ENCODE peak calls at places on chromosomes 2 and 18, in nine cellular contexts. One of them, this sample, is unnamed.

GRCh38 chr2:144666032-144666431 is 146.1 kb upstream of the ZEB2 start:
- DNase-seq in H54: no peak
- DNase-seq in tibial nerve: no peak
- DNase-seq in prostate gland: no peak
- DNase-seq in heart left ventricle: no peak
- DNase-seq in thyroid gland: no peak
- DNase-seq in endothelial cell of umbilical vein: no peak
- DNase-seq in esophagus squamous epithelium: no peak
- DNase-seq in A549: no peak
- DNase-seq in this sample: no peak

GRCh38 chr2:215418064-215418963 is 17.6 kb downstream of the FN1 start:
- DNase-seq in H54: no peak
- DNase-seq in tibial nerve: no peak
- DNase-seq in prostate gland: peak
- DNase-seq in heart left ventricle: no peak
- DNase-seq in thyroid gland: no peak
- DNase-seq in endothelial cell of umbilical vein: no peak
- DNase-seq in esophagus squamous epithelium: no peak
- DNase-seq in A549: no peak
- DNase-seq in this sample: no peak

GRCh38 chr18:40883271-40883670 is 1071.8 kb upstream of the PIK3C3 start:
- DNase-seq in H54: no peak
- DNase-seq in tibial nerve: no peak
- DNase-seq in prostate gland: no peak
- DNase-seq in heart left ventricle: no peak
- DNase-seq in thyroid gland: no peak
- DNase-seq in endothelial cell of umbilical vein: no peak
- DNase-seq in esophagus squamous epithelium: no peak
- DNase-seq in A549: no peak
- DNase-seq in this sample: no peak

GRCh38 chr2:3127710-3128109 is 249.9 kb downstream of the EIPR1 start:
- DNase-seq in H54: no peak
- DNase-seq in tibial nerve: no peak
- DNase-seq in prostate gland: no peak
- DNase-seq in heart left ventricle: no peak
- DNase-seq in thyroid gland: no peak
- DNase-seq in endothelial cell of umbilical vein: no peak
- DNase-seq in esophagus squamous epithelium: no peak
- DNase-seq in A549: no peak
- DNase-seq in this sample: no peak

GRCh38 chr18:21450913-21451312 is 149.6 kb downstream of the ESCO1 start:
- DNase-seq in H54: no peak
- DNase-seq in tibial nerve: no peak
- DNase-seq in prostate gland: no peak
- DNase-seq in heart left ventricle: no peak
- DNase-seq in thyroid gland: no peak
- DNase-seq in endothelial cell of umbilical vein: peak
- DNase-seq in esophagus squamous epithelium: no peak
- DNase-seq in A549: no peak
- DNase-seq in this sample: no peak

GRCh38 chr2:205925373-205926337 is 160.3 kb downstream of the INO80D start:
- DNase-seq in H54: peak
- DNase-seq in tibial nerve: peak
- DNase-seq in prostate gland: peak
- DNase-seq in heart left ventricle: peak
- DNase-seq in thyroid gland: peak
- DNase-seq in endothelial cell of umbilical vein: peak
- DNase-seq in esophagus squamous epithelium: peak
- DNase-seq in A549: peak
- DNase-seq in this sample: peak

GRCh38 chr2:134021830-134022524 is 231.9 kb upstream of the MGAT5 start:
- DNase-seq in H54: no peak
- DNase-seq in tibial nerve: no peak
- DNase-seq in prostate gland: no peak
- DNase-seq in heart left ventricle: no peak
- DNase-seq in thyroid gland: no peak
- DNase-seq in endothelial cell of umbilical vein: no peak
- DNase-seq in esophagus squamous epithelium: no peak
- DNase-seq in A549: no peak
- DNase-seq in this sample: no peak

GRCh38 chr2:187500585-187501359 is 52.7 kb upstream of the CALCRL start:
- DNase-seq in H54: no peak
- DNase-seq in tibial nerve: no peak
- DNase-seq in prostate gland: no peak
- DNase-seq in heart left ventricle: no peak
- DNase-seq in thyroid gland: no peak
- DNase-seq in endothelial cell of umbilical vein: peak
- DNase-seq in esophagus squamous epithelium: no peak
- DNase-seq in A549: peak
- DNase-seq in this sample: no peak

GRCh38 chr2:20181761-20182160 is 43.2 kb downstream of the SDC1 start:
- DNase-seq in H54: no peak
- DNase-seq in tibial nerve: no peak
- DNase-seq in prostate gland: no peak
- DNase-seq in heart left ventricle: no peak
- DNase-seq in thyroid gland: no peak
- DNase-seq in endothelial cell of umbilical vein: no peak
- DNase-seq in esophagus squamous epithelium: no peak
- DNase-seq in A549: no peak
- DNase-seq in this sample: no peak

GRCh38 chr2:20178404-20179178 is 46.3 kb downstream of the SDC1 start:
- DNase-seq in H54: no peak
- DNase-seq in tibial nerve: no peak
- DNase-seq in prostate gland: no peak
- DNase-seq in heart left ventricle: no peak
- DNase-seq in thyroid gland: peak
- DNase-seq in endothelial cell of umbilical vein: no peak
- DNase-seq in esophagus squamous epithelium: no peak
- DNase-seq in A549: no peak
- DNase-seq in this sample: no peak

GRCh38 chr2:20180676-20181648 is 44.0 kb downstream of the SDC1 start:
- DNase-seq in H54: no peak
- DNase-seq in tibial nerve: no peak
- DNase-seq in prostate gland: no peak
- DNase-seq in heart left ventricle: no peak
- DNase-seq in thyroid gland: no peak
- DNase-seq in endothelial cell of umbilical vein: no peak
- DNase-seq in esophagus squamous epithelium: no peak
- DNase-seq in A549: no peak
- DNase-seq in this sample: no peak

GRCh38 chr2:20179179-20179754 is 45.7 kb downstream of the SDC1 start:
- DNase-seq in H54: no peak
- DNase-seq in tibial nerve: no peak
- DNase-seq in prostate gland: no peak
- DNase-seq in heart left ventricle: no peak
- DNase-seq in thyroid gland: no peak
- DNase-seq in endothelial cell of umbilical vein: no peak
- DNase-seq in esophagus squamous epithelium: no peak
- DNase-seq in A549: no peak
- DNase-seq in this sample: no peak

DNA sequence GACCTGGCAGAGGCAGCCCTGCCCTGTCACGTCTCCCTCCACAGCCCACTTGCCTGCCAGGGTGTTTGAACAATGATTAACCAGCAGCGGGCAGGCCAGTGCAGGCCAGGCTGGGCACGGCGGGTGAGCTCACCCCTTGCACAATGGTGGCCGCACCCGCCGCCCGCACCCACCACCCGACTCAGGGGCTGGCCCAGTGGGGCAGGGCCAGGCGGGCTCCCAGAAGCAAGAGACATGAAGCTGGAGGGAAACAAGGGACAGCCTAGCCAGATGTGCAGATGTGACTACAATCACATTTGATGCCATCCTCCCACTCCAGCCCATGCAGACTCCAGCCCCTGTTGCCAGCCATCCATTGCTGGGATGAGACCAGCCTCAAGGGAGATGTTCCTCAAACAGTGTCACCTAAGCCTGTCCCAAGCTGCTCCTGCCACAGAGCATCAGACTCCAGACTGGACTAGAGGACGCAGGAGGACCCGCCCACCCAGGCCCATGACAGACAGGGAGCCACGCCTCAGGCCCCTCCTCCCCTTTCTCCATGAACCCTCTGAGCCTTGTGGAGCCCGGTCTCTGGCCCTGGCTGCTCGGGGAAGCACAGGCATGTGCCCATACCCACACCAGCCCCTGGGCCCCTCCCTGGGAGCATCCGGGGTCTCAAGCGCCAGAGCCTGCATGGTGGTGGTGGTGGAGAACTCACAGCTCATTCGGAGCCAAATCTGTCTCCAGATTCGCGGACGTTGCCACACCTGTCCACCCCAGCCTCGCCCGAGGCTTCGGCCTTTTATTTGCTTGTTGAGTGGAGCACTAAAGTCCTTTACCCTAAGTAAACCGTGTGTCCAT is 45.0 kb downstream of the SDC1 start:
- DNase-seq in H54: no peak
- DNase-seq in tibial nerve: no peak
- DNase-seq in prostate gland: peak
- DNase-seq in heart left ventricle: no peak
- DNase-seq in thyroid gland: no peak
- DNase-seq in endothelial cell of umbilical vein: no peak
- DNase-seq in esophagus squamous epithelium: no peak
- DNase-seq in A549: peak
- DNase-seq in this sample: no peak
- TF ChIP-seq POLR2A in H54: no peak
- TF ChIP-seq POLR2A in tibial nerve: no peak
- TF ChIP-seq POLR2A in prostate gland: peak
- TF ChIP-seq POLR2A in heart left ventricle: no peak
- TF ChIP-seq POLR2A in thyroid gland: no peak
- TF ChIP-seq POLR2A in endothelial cell of umbilical vein: no peak
- TF ChIP-seq POLR2A in esophagus squamous epithelium: no peak
- TF ChIP-seq POLR2A in A549: peak
- TF ChIP-seq POLR2A in this sample: no peak

DNA sequence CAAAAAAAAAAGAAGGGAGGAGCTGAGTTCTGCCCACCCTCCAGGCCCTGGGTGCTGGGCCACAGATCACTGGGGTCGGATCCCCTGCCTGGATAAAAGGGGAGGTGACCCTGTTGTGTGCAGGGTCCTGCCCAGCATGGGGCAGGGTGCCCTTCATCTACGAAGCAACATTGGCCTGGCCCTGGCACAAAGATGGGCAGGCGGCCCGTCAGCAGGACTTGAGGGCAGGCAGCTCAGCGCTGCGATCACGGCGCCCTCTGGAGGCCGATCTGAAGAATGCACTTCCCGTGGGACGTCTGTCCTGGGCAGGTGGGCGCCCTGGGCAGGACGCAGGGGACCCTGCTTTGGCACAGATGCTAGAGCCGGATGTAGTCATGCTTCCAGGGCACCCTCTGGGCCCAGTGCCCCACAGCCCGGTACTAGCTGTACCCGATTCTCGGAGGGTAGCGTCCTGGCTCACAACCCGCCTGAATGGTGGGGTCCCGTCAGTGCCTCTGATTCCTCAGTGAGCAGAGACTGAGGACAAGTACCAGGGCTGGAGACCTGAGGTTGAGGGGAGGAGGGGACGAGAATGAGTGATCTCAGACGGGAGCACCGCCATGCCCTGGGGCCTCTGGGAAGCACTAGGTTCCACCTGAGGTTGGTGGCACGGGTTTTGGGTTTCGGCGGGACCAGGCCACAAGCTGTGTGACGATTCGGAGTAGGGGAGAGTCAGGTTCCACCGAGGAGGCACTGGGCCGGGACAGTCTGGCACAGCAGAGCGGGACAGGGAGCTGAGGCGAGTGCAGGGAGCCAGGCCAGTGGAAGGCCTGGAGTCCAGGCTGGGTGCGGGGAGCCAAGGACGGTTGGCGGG is 18.0 kb downstream of the ARID5A start:
- DNase-seq in H54: no peak
- DNase-seq in tibial nerve: peak
- DNase-seq in prostate gland: peak
- DNase-seq in heart left ventricle: peak
- DNase-seq in thyroid gland: peak
- DNase-seq in endothelial cell of umbilical vein: peak
- DNase-seq in esophagus squamous epithelium: no peak
- DNase-seq in A549: peak
- DNase-seq in this sample: peak
- TF ChIP-seq POLR2A in H54: no peak
- TF ChIP-seq POLR2A in tibial nerve: no peak
- TF ChIP-seq POLR2A in prostate gland: no peak
- TF ChIP-seq POLR2A in heart left ventricle: no peak
- TF ChIP-seq POLR2A in thyroid gland: no peak
- TF ChIP-seq POLR2A in endothelial cell of umbilical vein: no peak
- TF ChIP-seq POLR2A in esophagus squamous epithelium: no peak
- TF ChIP-seq POLR2A in A549: no peak
- TF ChIP-seq POLR2A in this sample: peak

GRCh38 chr2:42053791-42054656 is 6.2 kb downstream of the PKDCC start:
- DNase-seq in H54: no peak
- DNase-seq in tibial nerve: no peak
- DNase-seq in prostate gland: no peak
- DNase-seq in heart left ventricle: peak
- DNase-seq in thyroid gland: no peak
- DNase-seq in endothelial cell of umbilical vein: no peak
- DNase-seq in esophagus squamous epithelium: no peak
- DNase-seq in A549: no peak
- DNase-seq in this sample: peak
- TF ChIP-seq POLR2A in H54: no peak
- TF ChIP-seq POLR2A in tibial nerve: no peak
- TF ChIP-seq POLR2A in prostate gland: no peak
- TF ChIP-seq POLR2A in heart left ventricle: no peak
- TF ChIP-seq POLR2A in thyroid gland: no peak
- TF ChIP-seq POLR2A in endothelial cell of umbilical vein: no peak
- TF ChIP-seq POLR2A in esophagus squamous epithelium: no peak
- TF ChIP-seq POLR2A in A549: no peak
- TF ChIP-seq POLR2A in this sample: peak

GRCh38 chr2:237731663-237732062 is 66.9 kb upstream of the RBM44 start:
- DNase-seq in H54: peak
- DNase-seq in tibial nerve: no peak
- DNase-seq in prostate gland: no peak
- DNase-seq in heart left ventricle: no peak
- DNase-seq in thyroid gland: no peak
- DNase-seq in endothelial cell of umbilical vein: peak
- DNase-seq in esophagus squamous epithelium: no peak
- DNase-seq in A549: peak
- DNase-seq in this sample: no peak

GRCh38 chr2:237732070-237732469 is 66.5 kb upstream of the RBM44 start:
- DNase-seq in H54: no peak
- DNase-seq in tibial nerve: no peak
- DNase-seq in prostate gland: no peak
- DNase-seq in heart left ventricle: no peak
- DNase-seq in thyroid gland: no peak
- DNase-seq in endothelial cell of umbilical vein: peak
- DNase-seq in esophagus squamous epithelium: no peak
- DNase-seq in A549: no peak
- DNase-seq in this sample: no peak

GRCh38 chr2:237734905-237735623 is 63.5 kb upstream of the RBM44 start:
- DNase-seq in H54: no peak
- DNase-seq in tibial nerve: no peak
- DNase-seq in prostate gland: peak
- DNase-seq in heart left ventricle: no peak
- DNase-seq in thyroid gland: peak
- DNase-seq in endothelial cell of umbilical vein: peak
- DNase-seq in esophagus squamous epithelium: no peak
- DNase-seq in A549: no peak
- DNase-seq in this sample: no peak

GRCh38 chr2:237733677-237734300 is 64.8 kb upstream of the RBM44 start:
- DNase-seq in H54: no peak
- DNase-seq in tibial nerve: no peak
- DNase-seq in prostate gland: peak
- DNase-seq in heart left ventricle: no peak
- DNase-seq in thyroid gland: peak
- DNase-seq in endothelial cell of umbilical vein: peak
- DNase-seq in esophagus squamous epithelium: no peak
- DNase-seq in A549: no peak
- DNase-seq in this sample: no peak

DNA sequence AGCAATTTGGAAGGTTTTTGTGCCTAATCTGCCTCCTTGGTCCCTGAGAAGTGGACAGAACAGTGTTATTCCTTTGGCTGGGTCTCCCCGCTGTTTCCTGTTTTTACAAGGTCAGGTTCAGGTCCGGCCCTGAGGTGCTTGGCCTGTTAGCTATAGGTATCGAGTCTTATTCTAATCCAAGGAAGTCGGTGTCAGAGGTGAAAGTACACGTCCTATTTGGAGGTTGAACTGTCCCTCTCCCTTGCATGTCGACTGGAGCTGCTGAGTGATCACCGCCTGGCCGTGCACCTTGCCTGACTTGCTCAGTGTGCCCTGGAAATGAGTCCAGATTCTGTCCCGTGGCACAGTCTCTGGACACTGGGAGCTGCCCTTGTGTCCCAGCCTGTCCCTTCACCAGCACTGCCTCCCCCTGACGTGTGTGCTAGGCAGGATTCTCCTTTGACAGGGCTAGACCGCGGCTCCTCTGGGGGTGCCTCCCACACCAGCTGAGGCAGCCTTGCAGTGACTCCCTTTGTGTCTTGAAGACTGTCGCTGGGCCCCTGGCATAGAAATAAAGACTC is 65.7 kb upstream of the RBM44 start:
- DNase-seq in H54: no peak
- DNase-seq in tibial nerve: no peak
- DNase-seq in prostate gland: peak
- DNase-seq in heart left ventricle: peak
- DNase-seq in thyroid gland: peak
- DNase-seq in endothelial cell of umbilical vein: peak
- DNase-seq in esophagus squamous epithelium: no peak
- DNase-seq in A549: no peak
- DNase-seq in this sample: peak
- TF ChIP-seq POLR2A in H54: no peak
- TF ChIP-seq POLR2A in tibial nerve: no peak
- TF ChIP-seq POLR2A in prostate gland: no peak
- TF ChIP-seq POLR2A in heart left ventricle: no peak
- TF ChIP-seq POLR2A in thyroid gland: no peak
- TF ChIP-seq POLR2A in endothelial cell of umbilical vein: no peak
- TF ChIP-seq POLR2A in esophagus squamous epithelium: no peak
- TF ChIP-seq POLR2A in A549: no peak
- TF ChIP-seq POLR2A in this sample: no peak

This sample was measured in uterus.